ENCODE peak calls at places on chromosome 9, in ten cellular contexts. O is pancreas; F is SK-N-SH; X is fibroblast of mammary gland; W is chondrocyte; V is Caco-2; N is astrocyte of the cerebellum; D is upper lobe of right lung; T is CD4-positive, alpha-beta T cell; Z is astrocyte of the spinal cord. Y is an unnamed sample.

GRCh38 chr9:80072406-80072805 is 500.6 kb downstream of the TLE4 start:
- DNase-seq in O (no peak), D (no peak), W (no peak), X (no peak), T (no peak), N (no peak), F (no peak), Z (no peak), V (no peak), Y (no peak)

GRCh38 chr9:127918201-127919107 is 1.6 kb upstream of the ST6GALNAC4 start:
- DNase-seq in N (no peak), V (no peak), Z (no peak), T (no peak), O (no peak), D (no peak), X (peak; percentile 73), W (peak; percentile 73), F (peak; percentile 55), Y (no peak)

GRCh38 chr9:21576331-21577189 is 94.4 kb upstream of the IFNE start:
- DNase-seq in X (peak; percentile 89), F (no peak), W (no peak), Z (peak; percentile 97), T (peak; percentile 11), D (no peak), O (no peak), N (peak; percentile 97), V (peak; percentile 34), Y (peak; percentile 88)

GRCh38 chr9:116516456-116516855 is 170.6 kb upstream of the TRIM32 start:
- DNase-seq in W (no peak), F (no peak), X (peak; percentile 62), T (no peak), O (no peak), N (no peak), Z (no peak), D (no peak), V (no peak), Y (no peak)

GRCh38 chr9:100134731-100135130 is 35.7 kb downstream of the INVS start:
- DNase-seq in N (no peak), T (no peak), Z (no peak), V (no peak), F (no peak), X (no peak), D (no peak), W (no peak), O (no peak), Y (no peak)

GRCh38 chr9:36118706-36119105 is 17.8 kb upstream of the GLIPR2 start:
- DNase-seq in O (no peak), T (no peak), N (no peak), F (no peak), V (no peak), X (no peak), D (peak; percentile 80), W (no peak), Z (no peak), Y (no peak)

GRCh38 chr9:112124156-112124555 is 50.9 kb downstream of the SUSD1 start:
- DNase-seq in W (no peak), F (no peak), Z (no peak), T (no peak), D (no peak), O (peak; percentile 59), V (no peak), X (no peak), N (no peak), Y (no peak)

GRCh38 chr9:111957856-111958631 is 61.4 kb downstream of the UGCG start:
- DNase-seq in Z (peak; percentile 97), N (peak; percentile 83), W (no peak), O (no peak), F (no peak), D (no peak), V (no peak), T (no peak), X (peak; percentile 97), Y (peak; percentile 90)

GRCh38 chr9:75699017-75699416 is 191.5 kb upstream of the PCSK5 start:
- DNase-seq in V (no peak), X (no peak), T (no peak), F (no peak), O (no peak), W (no peak), Z (no peak), N (no peak), D (no peak), Y (no peak)

GRCh38 chr9:75700252-75700640 is 190.2 kb upstream of the PCSK5 start:
- DNase-seq in W (no peak), D (no peak), F (no peak), T (no peak), O (no peak), Z (no peak), X (no peak), N (no peak), V (no peak), Y (no peak)

DNA sequence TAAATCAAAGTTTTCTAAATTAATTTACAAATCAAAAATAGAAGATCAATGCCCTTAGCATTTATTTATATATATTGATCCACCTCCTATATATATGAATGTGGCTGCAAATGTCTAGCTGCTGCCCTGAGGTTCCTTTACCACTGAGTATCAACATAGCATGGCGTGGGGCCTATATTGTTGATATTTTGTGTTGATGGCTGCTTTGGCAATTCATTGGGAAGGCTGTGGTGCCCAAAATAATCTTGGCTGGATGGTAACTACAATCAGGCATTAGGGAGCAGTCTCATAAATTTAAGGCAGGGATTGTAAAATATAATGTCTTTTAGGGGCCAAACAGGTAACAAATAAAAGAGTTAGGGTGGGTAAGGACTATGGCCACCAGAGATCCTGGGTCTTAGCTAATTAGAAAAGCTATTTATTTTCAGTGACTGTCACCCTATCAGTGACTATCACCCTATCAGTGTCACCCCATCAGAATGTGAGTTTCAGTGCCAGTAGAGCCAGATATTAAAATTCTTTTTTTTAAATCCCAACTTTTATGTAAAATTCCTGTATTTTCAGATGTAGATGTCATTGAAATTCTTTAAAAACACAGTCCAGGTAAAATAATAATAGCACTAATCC is 190.7 kb upstream of the PCSK5 start:
- DNase-seq in T (no peak), Z (no peak), F (no peak), N (no peak), O (no peak), X (no peak), D (no peak), W (no peak), V (no peak), Y (no peak)
- TF ChIP-seq CTCF in T (no peak), Z (no peak), F (no peak), N (no peak), O (no peak), X (no peak), D (no peak), W (no peak), V (no peak), Y (no peak)

GRCh38 chr9:134205636-134206316 is 41.4 kb upstream of the RNU6ATAC start:
- DNase-seq in D (peak; percentile 20), F (peak; percentile 70), W (peak; percentile 15), X (peak; percentile 90), N (peak; percentile 62), T (no peak), O (peak; percentile 54), V (no peak), Z (peak; percentile 80), Y (peak; percentile 15)
- TF ChIP-seq CTCF in D (no peak), F (no peak), W (no peak), X (no peak), N (no peak), T (no peak), O (no peak), V (no peak), Z (no peak), Y (no peak)

DNA sequence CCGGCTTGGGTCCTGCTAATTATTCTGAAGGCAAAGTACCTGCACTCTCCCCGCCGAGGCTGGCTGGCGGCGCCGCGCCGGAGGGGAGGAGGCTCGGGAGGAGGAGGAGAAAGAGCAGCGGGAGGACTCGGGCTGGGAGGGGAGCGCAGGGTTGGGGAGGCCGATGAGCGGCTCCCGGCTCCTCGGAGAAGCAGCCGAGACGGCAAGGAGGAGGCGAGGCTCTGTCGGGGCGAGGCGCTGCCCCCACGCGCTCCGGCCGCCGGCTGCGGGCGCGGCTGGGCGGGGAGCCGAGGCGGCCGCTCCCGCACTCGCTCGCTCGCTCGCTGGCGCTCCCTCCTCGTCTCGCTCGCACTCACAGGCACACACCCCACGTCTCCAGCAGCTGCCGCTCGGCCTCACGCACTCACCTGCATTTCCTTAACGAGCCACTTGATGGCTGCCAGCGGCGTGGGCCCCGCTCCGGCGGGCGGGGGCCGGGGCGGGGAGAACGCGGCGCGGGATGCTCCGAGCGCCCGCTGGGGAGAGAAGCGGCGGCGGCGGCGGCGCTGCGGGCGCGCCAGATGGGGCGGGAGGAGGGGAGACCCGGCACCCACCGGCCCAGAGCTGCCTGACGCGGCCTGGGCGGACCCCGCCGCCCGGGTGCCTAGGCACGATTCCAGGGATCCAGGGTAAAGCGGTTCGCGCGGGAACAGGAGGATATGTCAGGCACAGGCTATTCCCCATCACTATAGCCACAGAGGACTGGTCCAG is at the start of gene PTPRD:
- DNase-seq in W (peak; percentile 73), N (peak; percentile 13), O (peak; percentile 79), D (peak; percentile 83), V (peak; percentile 49), F (peak; percentile 78), Z (peak; percentile 22), T (no peak), X (peak; percentile 16), Y (no peak)
- TF ChIP-seq CTCF in W (peak; percentile 54), N (peak; percentile 43), O (peak; percentile 11), D (no peak), V (no peak), F (no peak), Z (no peak), T (no peak), X (no peak), Y (no peak)

GRCh38 chr9:37302277-37302676 is 120.2 kb upstream of the GRHPR start:
- DNase-seq in T (peak; percentile 8), Z (no peak), V (no peak), N (no peak), X (no peak), F (no peak), D (no peak), O (no peak), W (no peak), Y (no peak)

GRCh38 chr9:37297592-37297991 is 124.9 kb upstream of the GRHPR start:
- DNase-seq in N (no peak), Z (no peak), D (no peak), X (no peak), F (no peak), V (no peak), T (no peak), W (no peak), O (no peak), Y (no peak)

GRCh38 chr9:37295796-37296195 is 126.7 kb upstream of the GRHPR start:
- DNase-seq in Z (no peak), V (no peak), W (no peak), T (no peak), N (no peak), F (no peak), O (no peak), X (no peak), D (no peak), Y (no peak)

GRCh38 chr9:37300620-37301368 is 121.7 kb upstream of the GRHPR start:
- DNase-seq in O (no peak), Z (peak; percentile 39), N (no peak), X (peak; percentile 49), D (no peak), V (no peak), F (no peak), W (no peak), T (no peak), Y (no peak)

DNA sequence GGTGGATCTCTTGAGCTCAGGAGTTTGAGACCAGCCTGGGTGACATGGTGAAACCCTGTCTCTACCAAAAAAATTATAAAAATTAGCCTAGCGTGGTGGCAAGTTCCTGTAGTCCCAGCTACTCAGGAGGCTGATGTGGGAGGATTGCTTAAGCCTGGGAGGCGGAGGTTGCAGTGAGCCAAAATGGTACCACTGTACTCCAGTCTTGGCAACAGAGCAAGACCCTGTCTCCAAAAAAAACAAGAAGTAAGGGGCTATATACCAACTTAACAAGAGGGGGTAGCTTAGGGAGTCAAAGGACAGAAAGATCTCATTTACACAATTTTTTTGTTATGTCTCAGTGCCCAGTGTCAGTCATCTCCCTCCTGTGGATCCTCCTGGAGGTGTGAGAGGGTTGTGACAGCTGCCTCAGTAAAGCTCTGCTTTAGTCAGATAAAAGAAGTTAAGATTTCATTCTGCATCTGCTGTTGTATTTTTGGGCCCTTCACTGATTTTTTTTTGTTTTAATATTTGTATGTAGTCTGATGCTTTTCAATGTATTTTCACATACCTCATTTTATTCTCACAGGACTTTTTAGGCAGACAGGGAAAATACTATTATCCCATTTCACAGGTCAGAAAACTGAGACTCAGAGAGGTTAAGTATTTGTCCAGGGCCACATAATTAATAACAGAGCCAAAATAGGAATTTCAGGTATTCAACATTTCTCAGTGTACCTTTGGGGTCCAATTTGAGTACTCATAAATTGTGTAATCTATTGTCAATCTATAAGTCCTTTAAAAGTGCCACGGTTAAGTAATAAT is 120.9 kb upstream of the GRHPR start:
- DNase-seq in V (no peak), X (no peak), D (no peak), F (no peak), N (no peak), W (no peak), T (no peak), Z (no peak), O (no peak), Y (no peak)
- TF ChIP-seq CTCF in V (no peak), X (no peak), D (no peak), F (no peak), N (no peak), W (no peak), T (no peak), Z (no peak), O (no peak), Y (no peak)

Y was measured in HFFc6.